ENCODE peak calls at places on chromosomes 5 and 9, in nine cellular contexts. B, S, D, Z, N, U, Q, A and X are unnamed samples.

GRCh38 chr9:21160178-21160577 is 6.3 kb downstream of the IFNA21 start:
- DNase-seq in B (peak; percentile 0), S (no peak), D (no peak), Z (peak; percentile 28), N (no peak), U (peak; percentile 21), Q (no peak), A (no peak), X (peak; percentile 66)

GRCh38 chr5:116361171-116361967 is 213.3 kb downstream of the SEMA6A start:
- DNase-seq in B (peak; percentile 14), S (no peak), D (no peak), Z (peak; percentile 72), N (no peak), U (no peak), Q (no peak), A (peak; percentile 42), X (no peak)

GRCh38 chr5:14665110-14665822 is 748 bp downstream of the OTULIN start:
- DNase-seq in B (peak; percentile 24), S (peak; percentile 26), D (no peak), Z (peak; percentile 39), N (peak; percentile 55), U (peak; percentile 33), Q (peak; percentile 70), A (peak; percentile 14), X (peak; percentile 35)

GRCh38 chr5:8241558-8241957 is 372.6 kb downstream of the MTRR start:
- DNase-seq in B (no peak), S (no peak), D (no peak), Z (no peak), N (no peak), U (no peak), Q (no peak), A (no peak), X (no peak)

GRCh38 chr5:143605403-143606005 is 202.0 kb upstream of the NR3C1 start:
- DNase-seq in B (peak; percentile 36), S (no peak), D (peak; percentile 46), Z (peak; percentile 56), N (no peak), U (no peak), Q (no peak), A (no peak), X (peak; percentile 68)

GRCh38 chr9:4425358-4426045 is 64.8 kb upstream of the SLC1A1 start:
- DNase-seq in B (peak; percentile 20), S (no peak), D (no peak), Z (no peak), N (no peak), U (no peak), Q (no peak), A (no peak), X (no peak)

GRCh38 chr5:137148128-137148527 is 351.0 kb downstream of the SPOCK1 start:
- DNase-seq in B (no peak), S (no peak), D (no peak), Z (no peak), N (no peak), U (no peak), Q (no peak), A (no peak), X (no peak)

GRCh38 chr9:33469891-33470290 is 3.8 kb downstream of the NOL6 start:
- DNase-seq in B (no peak), S (no peak), D (no peak), Z (no peak), N (no peak), U (no peak), Q (no peak), A (no peak), X (no peak)

GRCh38 chr5:34832568-34832967 is 6.4 kb upstream of the TTC23L start:
- DNase-seq in B (no peak), S (no peak), D (no peak), Z (no peak), N (no peak), U (no peak), Q (no peak), A (no peak), X (no peak)

GRCh38 chr9:21682376-21682775 is 120.1 kb upstream of the MTAP start:
- DNase-seq in B (no peak), S (no peak), D (no peak), Z (no peak), N (no peak), U (no peak), Q (no peak), A (no peak), X (no peak)

GRCh38 chr5:71700803-71701202 is 18.3 kb upstream of the CARTPT start:
- DNase-seq in B (no peak), S (no peak), D (no peak), Z (no peak), N (no peak), U (no peak), Q (no peak), A (no peak), X (no peak)

GRCh38 chr9:127360205-127360604 is 36.8 kb upstream of the SLC2A8 start:
- DNase-seq in B (peak; percentile 31), S (no peak), D (no peak), Z (no peak), N (no peak), U (no peak), Q (no peak), A (no peak), X (no peak)

GRCh38 chr5:91296691-91297143 is 86.4 kb downstream of the ARRDC3 start:
- DNase-seq in B (peak; percentile 82), S (no peak), D (no peak), Z (no peak), N (no peak), U (no peak), Q (no peak), A (no peak), X (no peak)

GRCh38 chr5:34412769-34413168 is 243.4 kb upstream of the RAI14 start:
- DNase-seq in B (no peak), S (no peak), D (peak; percentile 65), Z (no peak), N (no peak), U (no peak), Q (no peak), A (no peak), X (no peak)

GRCh38 chr9:101923451-101923850 is 185.0 kb upstream of the GRIN3A start:
- DNase-seq in B (no peak), S (no peak), D (no peak), Z (no peak), N (no peak), U (no peak), Q (no peak), A (no peak), X (no peak)

GRCh38 chr9:70883056-70883455 is 238.4 kb downstream of the TRPM3 start:
- DNase-seq in B (peak; percentile 63), S (no peak), D (peak; percentile 3), Z (no peak), N (no peak), U (no peak), Q (no peak), A (no peak), X (no peak)

GRCh38 chr5:143402464-143403356 is 776 bp downstream of the NR3C1 start:
- DNase-seq in B (peak; percentile 37), S (peak; percentile 25), D (peak; percentile 34), Z (peak; percentile 54), N (peak; percentile 12), U (peak; percentile 61), Q (peak; percentile 34), A (peak; percentile 40), X (peak; percentile 72)

GRCh38 chr5:172452398-172453205 is 1.7 kb downstream of the SH3PXD2B start:
- DNase-seq in B (peak; percentile 74), S (no peak), D (peak; percentile 72), Z (peak; percentile 66), N (peak; percentile 63), U (no peak), Q (no peak), A (no peak), X (no peak)

GRCh38 chr9:121645003-121645402 is 6.4 kb upstream of the DAB2IP start:
- DNase-seq in B (no peak), S (no peak), D (no peak), Z (peak; percentile 52), N (no peak), U (no peak), Q (no peak), A (no peak), X (no peak)

GRCh38 chr9:135551456-135551855 is 5.5 kb downstream of the OBP2A start:
- DNase-seq in B (no peak), S (no peak), D (no peak), Z (no peak), N (no peak), U (no peak), Q (no peak), A (no peak), X (no peak)

GRCh38 chr5:129410488-129410887 is 49.6 kb upstream of the ADAMTS19 start:
- DNase-seq in B (no peak), S (no peak), D (no peak), Z (no peak), N (peak; percentile 46), U (no peak), Q (no peak), A (no peak), X (no peak)

GRCh38 chr9:6931913-6932312 is 174.1 kb downstream of the KDM4C start:
- DNase-seq in B (peak; percentile 86), S (no peak), D (peak; percentile 86), Z (no peak), N (no peak), U (peak; percentile 51), Q (peak; percentile 65), A (no peak), X (peak; percentile 87)

GRCh38 chr5:16487448-16487847 is 21.8 kb upstream of the ZNF622 start:
- DNase-seq in B (no peak), S (no peak), D (no peak), Z (no peak), N (no peak), U (no peak), Q (no peak), A (no peak), X (no peak)

GRCh38 chr9:68574150-68574549 is 33.5 kb upstream of the TMEM252 start:
- DNase-seq in B (no peak), S (no peak), D (no peak), Z (no peak), N (no peak), U (no peak), Q (no peak), A (no peak), X (no peak)

GRCh38 chr5:9263656-9264055 is 282.2 kb downstream of the SEMA5A start:
- DNase-seq in B (peak; percentile 93), S (no peak), D (no peak), Z (no peak), N (no peak), U (no peak), Q (no peak), A (no peak), X (no peak)